ENCODE peak calls at places on chromosome 19, in eight cellular contexts. Q is cardiac muscle cell, J is thoracic aorta, I is HCT116, G is A549, B is AG04450, D is osteocyte, C is stomach. T is an unnamed sample.

GRCh38 chr19:35058370-35058769 is 16.8 kb downstream of the HPN start:
- DNase-seq in Q (no peak), J (no peak), I (no peak), G (no peak), B (no peak), D (no peak), C (no peak), T (no peak)

GRCh38 chr19:11422163-11423068 is 3.3 kb upstream of the RGL3 start:
- DNase-seq in Q (peak), J (no peak), I (no peak), G (peak), B (no peak), D (no peak), C (peak), T (peak)

GRCh38 chr19:38277969-38278680 is 13.8 kb downstream of the SPINT2 start:
- DNase-seq in Q (peak), J (peak), I (no peak), G (no peak), B (no peak), D (no peak), C (peak), T (no peak)

GRCh38 chr19:16470541-16470910 is 1.2 kb downstream of the EPS15L1 start:
- DNase-seq in Q (no peak), J (no peak), I (no peak), G (no peak), B (no peak), D (no peak), C (no peak), T (no peak)

GRCh38 chr19:11887618-11888531 is at the start of gene ZNF69:
- DNase-seq in Q (peak), J (peak), I (no peak), G (no peak), B (no peak), D (peak), C (peak), T (peak)

GRCh38 chr19:48543121-48543710 is 8.8 kb upstream of the SULT2B1 start:
- DNase-seq in Q (no peak), J (no peak), I (peak), G (peak), B (no peak), D (no peak), C (peak), T (no peak)

GRCh38 chr19:47100290-47100689 is 13.3 kb downstream of the ZC3H4 start:
- DNase-seq in Q (no peak), J (no peak), I (no peak), G (no peak), B (no peak), D (no peak), C (no peak), T (peak)

GRCh38 chr19:31340059-31341025 is 8.9 kb downstream of the TSHZ3 start:
- DNase-seq in Q (no peak), J (no peak), I (no peak), G (no peak), B (no peak), D (no peak), C (no peak), T (peak)

GRCh38 chr19:43784251-43784980 is 3.6 kb upstream of the KCNN4 start:
- DNase-seq in Q (no peak), J (no peak), I (peak), G (peak), B (peak), D (no peak), C (peak), T (peak)

GRCh38 chr19:48588670-48589399 is 17.7 kb upstream of the SPACA4 start:
- DNase-seq in Q (peak), J (peak), I (peak), G (peak), B (peak), D (peak), C (peak), T (peak)

GRCh38 chr19:4831351-4832340 is at the start of gene TICAM1:
- DNase-seq in Q (peak), J (no peak), I (no peak), G (peak), B (no peak), D (no peak), C (peak), T (peak)

GRCh38 chr19:51808333-51808986 is 13.5 kb downstream of the FPR3 start:
- DNase-seq in Q (no peak), J (no peak), I (no peak), G (no peak), B (no peak), D (no peak), C (no peak), T (no peak)

GRCh38 chr19:52542984-52543664 is 15.7 kb downstream of the ZNF808 start:
- DNase-seq in Q (no peak), J (no peak), I (no peak), G (no peak), B (no peak), D (no peak), C (no peak), T (peak)

GRCh38 chr19:44774614-44775013 is 3.1 kb upstream of the CBLC start:
- DNase-seq in Q (no peak), J (no peak), I (no peak), G (no peak), B (no peak), D (no peak), C (no peak), T (no peak)

GRCh38 chr19:16315825-16316505 is 8.7 kb upstream of the KLF2 start:
- DNase-seq in Q (peak), J (no peak), I (no peak), G (no peak), B (peak), D (no peak), C (no peak), T (no peak)

GRCh38 chr19:17020380-17020779 is 6.2 kb downstream of the CPAMD8 start:
- DNase-seq in Q (peak), J (no peak), I (no peak), G (no peak), B (no peak), D (no peak), C (no peak), T (no peak)

GRCh38 chr19:33398361-33399060 is 25.0 kb downstream of the CEBPG start:
- DNase-seq in Q (no peak), J (no peak), I (no peak), G (no peak), B (no peak), D (no peak), C (no peak), T (no peak)

GRCh38 chr19:47445937-47446402 is 25.7 kb downstream of the SLC8A2 start:
- DNase-seq in Q (peak), J (no peak), I (no peak), G (no peak), B (no peak), D (no peak), C (peak), T (peak)

GRCh38 chr19:33098023-33098652 is 17.2 kb downstream of the GPATCH1 start:
- DNase-seq in Q (no peak), J (no peak), I (no peak), G (no peak), B (no peak), D (no peak), C (peak), T (no peak)

GRCh38 chr19:35528218-35529038 is at the start of gene SBSN:
- DNase-seq in Q (no peak), J (no peak), I (no peak), G (no peak), B (no peak), D (no peak), C (no peak), T (no peak)

GRCh38 chr19:7870571-7871279 is 3.5 kb downstream of the PRR36 start:
- DNase-seq in Q (peak), J (no peak), I (peak), G (no peak), B (no peak), D (no peak), C (peak), T (peak)

GRCh38 chr19:47227347-47228167 is 3.4 kb downstream of the BBC3 start:
- DNase-seq in Q (peak), J (peak), I (peak), G (peak), B (peak), D (peak), C (peak), T (peak)

GRCh38 chr19:14544977-14545715 is 15.8 kb downstream of the TECR start:
- DNase-seq in Q (no peak), J (no peak), I (no peak), G (no peak), B (no peak), D (no peak), C (no peak), T (no peak)

GRCh38 chr19:28264556-28264955 is 948.4 kb downstream of the UQCRFS1 start:
- DNase-seq in Q (peak), J (no peak), I (no peak), G (no peak), B (no peak), D (no peak), C (no peak), T (no peak)

GRCh38 chr19:36032251-36033104 is at the start of gene CLIP3:
- DNase-seq in Q (peak), J (no peak), I (no peak), G (no peak), B (peak), D (peak), C (no peak), T (peak)

GRCh38 chr19:58368561-58369360 is 6.2 kb upstream of the ZNF497 start:
- DNase-seq in Q (no peak), J (no peak), I (no peak), G (no peak), B (no peak), D (peak), C (no peak), T (no peak)

GRCh38 chr19:45146251-45146650 is 14.5 kb downstream of the NKPD1 start:
- DNase-seq in Q (no peak), J (no peak), I (no peak), G (no peak), B (no peak), D (no peak), C (no peak), T (no peak)

GRCh38 chr19:52453324-52454094 is at the start of gene ZNF578:
- DNase-seq in Q (peak), J (peak), I (no peak), G (no peak), B (peak), D (no peak), C (peak), T (peak)

GRCh38 chr19:51064534-51065220 is at the start of gene KLK13:
- DNase-seq in Q (peak), J (no peak), I (peak), G (peak), B (no peak), D (no peak), C (peak), T (peak)

GRCh38 chr19:1874554-1875185 is 10.6 kb downstream of the ABHD17A start:
- DNase-seq in Q (no peak), J (no peak), I (no peak), G (no peak), B (no peak), D (no peak), C (no peak), T (peak)

GRCh38 chr19:1871630-1872029 is 8.3 kb upstream of the KLF16 start:
- DNase-seq in Q (no peak), J (no peak), I (no peak), G (no peak), B (no peak), D (no peak), C (no peak), T (no peak)

GRCh38 chr19:1873524-1874473 is 10.4 kb upstream of the KLF16 start:
- DNase-seq in Q (no peak), J (no peak), I (no peak), G (no peak), B (no peak), D (no peak), C (peak), T (no peak)

GRCh38 chr19:1872807-1873523 is 9.6 kb upstream of the KLF16 start:
- DNase-seq in Q (no peak), J (no peak), I (no peak), G (no peak), B (no peak), D (no peak), C (no peak), T (no peak)

GRCh38 chr19:1875646-1876493 is 9.4 kb downstream of the ABHD17A start:
- DNase-seq in Q (peak), J (peak), I (peak), G (no peak), B (peak), D (peak), C (peak), T (peak)
- TF ChIP-seq CTCF in Q (no peak), J (no peak), I (no peak), G (no peak), B (no peak), D (no peak), C (no peak), T (no peak)

GRCh38 chr19:39474139-39474620 is 6.5 kb upstream of the TIMM50 start:
- DNase-seq in Q (peak), J (no peak), I (no peak), G (peak), B (no peak), D (peak), C (peak), T (peak)
- TF ChIP-seq CTCF in Q (peak), J (peak), I (peak), G (peak), B (peak), D (peak), C (peak), T (peak)

GRCh38 chr19:9566729-9567128 is 17.6 kb downstream of the ZNF121 start:
- DNase-seq in Q (no peak), J (no peak), I (no peak), G (no peak), B (no peak), D (no peak), C (no peak), T (no peak)
- TF ChIP-seq CTCF in Q (no peak), J (no peak), I (peak), G (no peak), B (no peak), D (no peak), C (no peak), T (no peak)

GRCh38 chr19:2233601-2234280 is 2.4 kb downstream of the PLEKHJ1 start:
- DNase-seq in Q (no peak), J (no peak), I (no peak), G (no peak), B (no peak), D (no peak), C (no peak), T (no peak)

GRCh38 chr19:2230807-2231533 is 5.2 kb downstream of the PLEKHJ1 start:
- DNase-seq in Q (no peak), J (no peak), I (no peak), G (no peak), B (no peak), D (no peak), C (no peak), T (no peak)

GRCh38 chr19:2232286-2233151 is 3.6 kb downstream of the PLEKHJ1 start:
- DNase-seq in Q (no peak), J (no peak), I (no peak), G (no peak), B (no peak), D (no peak), C (no peak), T (no peak)

GRCh38 chr19:2230029-2230531 is 6.0 kb downstream of the PLEKHJ1 start:
- DNase-seq in Q (no peak), J (no peak), I (no peak), G (no peak), B (no peak), D (no peak), C (no peak), T (no peak)

DNA sequence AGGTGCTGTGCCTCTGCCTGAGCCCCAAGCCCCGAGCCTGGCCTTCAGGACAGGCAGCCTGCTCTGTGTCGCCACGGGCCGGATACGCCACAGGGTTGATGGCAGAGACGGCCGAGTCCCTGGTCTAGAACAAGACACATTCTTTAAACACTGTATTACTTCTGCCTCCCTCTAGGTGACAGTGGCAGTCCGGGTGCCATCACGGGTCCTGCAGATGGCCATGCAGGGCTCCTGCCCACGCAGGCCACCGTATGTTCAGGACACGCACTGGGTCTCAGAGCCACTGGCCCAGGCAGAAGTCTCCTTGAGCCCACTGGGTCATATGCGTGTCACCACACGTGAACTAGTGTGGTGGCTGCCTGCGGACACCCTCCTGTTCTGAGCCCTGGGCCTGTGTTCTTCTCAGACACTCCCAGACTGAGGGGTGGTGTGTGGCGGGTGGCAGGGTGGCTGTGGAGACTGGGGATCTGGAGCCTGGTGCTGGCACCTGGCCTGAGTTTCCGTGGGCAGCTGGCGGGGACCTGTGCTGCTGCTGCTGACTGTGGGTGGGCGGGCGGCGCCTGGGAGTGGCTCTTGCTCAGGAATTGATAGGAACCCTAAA is 4.4 kb downstream of the PLEKHJ1 start:
- DNase-seq in Q (no peak), J (no peak), I (no peak), G (no peak), B (no peak), D (no peak), C (no peak), T (no peak)
- TF ChIP-seq CTCF in Q (no peak), J (no peak), I (peak), G (peak), B (no peak), D (no peak), C (no peak), T (no peak)

DNA sequence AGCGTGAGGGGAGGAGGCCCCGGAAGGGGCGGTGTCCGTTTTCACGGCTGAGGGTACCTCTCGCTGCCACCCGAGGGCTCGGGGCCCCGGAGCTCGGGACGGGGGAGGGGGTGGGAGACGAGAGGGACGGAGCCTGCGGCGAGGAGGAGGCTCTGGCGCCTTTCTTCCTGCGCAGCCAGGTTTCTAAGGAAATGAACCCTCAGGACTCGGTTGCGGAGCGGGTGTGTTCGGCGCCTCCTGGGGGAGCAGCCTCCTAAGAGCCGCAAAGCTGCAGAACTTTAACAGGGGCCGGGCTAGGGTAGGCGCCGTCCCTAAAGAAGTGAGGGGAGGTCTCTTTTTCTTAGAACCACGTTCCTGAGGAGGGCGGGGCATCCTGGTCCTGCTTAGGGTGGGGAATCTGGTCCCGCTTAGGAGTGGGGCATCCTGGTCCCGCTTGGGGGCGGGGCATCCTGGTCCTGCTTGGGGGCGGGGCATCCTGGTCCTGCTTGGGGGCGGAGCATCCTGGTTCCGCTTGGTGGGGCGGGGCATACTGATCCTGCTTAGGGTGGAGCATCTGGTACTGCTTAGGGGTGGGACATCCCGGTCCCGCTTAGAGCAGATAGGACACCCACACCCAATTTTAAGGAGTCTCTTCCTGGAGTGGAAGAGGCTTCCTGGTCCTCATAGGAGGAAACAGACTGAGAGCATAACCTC is 6.2 kb downstream of the SYT5 start:
- DNase-seq in Q (peak), J (no peak), I (peak), G (peak), B (no peak), D (no peak), C (peak), T (peak)
- TF ChIP-seq CTCF in Q (no peak), J (no peak), I (no peak), G (no peak), B (no peak), D (no peak), C (no peak), T (no peak)

DNA sequence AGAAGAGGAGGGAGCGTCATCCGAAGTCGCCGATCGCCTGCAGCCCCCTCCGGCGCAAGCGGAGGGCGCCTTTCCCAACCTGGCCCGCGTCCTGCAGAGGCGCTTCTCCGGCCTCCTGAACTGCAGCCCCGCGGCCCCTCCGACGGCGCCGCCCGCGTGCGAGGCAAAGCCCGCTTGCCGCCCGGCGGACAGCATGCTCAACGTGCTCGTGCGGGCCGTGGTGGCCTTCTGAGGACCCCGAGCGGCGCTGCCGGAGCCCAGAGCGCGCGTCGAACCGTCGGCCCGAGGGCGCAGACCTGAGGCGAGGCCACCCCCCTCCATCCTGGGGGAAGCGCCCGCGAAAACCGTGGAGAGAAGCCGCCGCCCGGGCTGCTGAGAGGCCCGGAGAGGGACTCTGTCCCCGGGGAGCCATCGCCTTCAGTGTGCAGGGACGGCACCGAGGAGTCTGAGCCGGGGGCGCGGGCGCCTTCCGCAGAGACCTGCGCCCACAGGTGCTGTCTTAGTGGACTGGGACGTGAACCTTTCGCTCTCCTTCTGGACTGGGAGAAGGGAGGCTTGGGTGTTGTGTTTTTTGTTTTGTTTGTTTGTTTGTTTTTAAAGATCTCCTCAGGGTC is 3.5 kb downstream of the IER2 start:
- DNase-seq in Q (peak), J (no peak), I (no peak), G (no peak), B (no peak), D (no peak), C (peak), T (no peak)
- TF ChIP-seq CTCF in Q (peak), J (no peak), I (no peak), G (no peak), B (peak), D (peak), C (no peak), T (no peak)

GRCh38 chr19:10001899-10002298 is 8.4 kb downstream of the COL5A3 start:
- DNase-seq in Q (no peak), J (no peak), I (no peak), G (no peak), B (no peak), D (no peak), C (peak), T (peak)
- TF ChIP-seq CTCF in Q (peak), J (no peak), I (peak), G (peak), B (peak), D (peak), C (no peak), T (peak)

GRCh38 chr19:3782903-3783302 is 3.3 kb downstream of the MATK start:
- DNase-seq in Q (no peak), J (no peak), I (no peak), G (no peak), B (no peak), D (no peak), C (no peak), T (no peak)

GRCh38 chr19:3782330-3782729 is 3.9 kb downstream of the MATK start:
- DNase-seq in Q (no peak), J (no peak), I (no peak), G (no peak), B (no peak), D (no peak), C (no peak), T (no peak)

GRCh38 chr19:3785464-3785937 is 680 bp downstream of the MATK start:
- DNase-seq in Q (no peak), J (no peak), I (no peak), G (no peak), B (no peak), D (no peak), C (no peak), T (peak)

GRCh38 chr19:3784607-3785463 is 1.3 kb downstream of the MATK start:
- DNase-seq in Q (no peak), J (no peak), I (no peak), G (peak), B (no peak), D (no peak), C (no peak), T (no peak)

GRCh38 chr19:3783660-3784584 is 2.3 kb downstream of the MATK start:
- DNase-seq in Q (no peak), J (no peak), I (no peak), G (no peak), B (no peak), D (no peak), C (no peak), T (peak)
- TF ChIP-seq CTCF in Q (peak), J (no peak), I (peak), G (no peak), B (no peak), D (peak), C (no peak), T (peak)

T was measured in activated CD8-positive, alpha-beta T cell treated with anti-CD3 and anti-CD28 coated beads for 36 hours.